ENCODE peak calls at places on chromosomes 4 and X, in eight cellular contexts. R is heart left ventricle; M is stimulated activated CD4-positive, alpha-beta T cell treated with anti-CD3 and anti-CD28 coated beads, Interleukin-15, amount 100 ng/mL, for 1 hour; X is activated T-cell treated with anti-CD3 and anti-CD28 coated beads for 48 hours; P is amniotic stem cell; H is glutamatergic neuron; Y is H54; V is GM12891. I is an unnamed sample.

GRCh38 chr4:101252721-101253120 is 94.6 kb downstream of the PPP3CA start:
- DNase-seq in V (no peak), P (no peak), R (no peak), X (no peak), H (no peak), Y (no peak), M (no peak), I (no peak)

GRCh38 chr4:38820329-38821061 is 15.9 kb upstream of the TLR1 start:
- DNase-seq in M (no peak), H (no peak), Y (no peak), V (no peak), X (no peak), R (no peak), P (no peak), I (no peak)

GRCh38 chr4:137608085-137608484 is 75.8 kb upstream of the PCDH18 start:
- DNase-seq in P (no peak), M (no peak), V (no peak), X (no peak), R (no peak), H (no peak), Y (no peak), I (no peak)

GRCh38 chrX:39137363-39137954 is 336.2 kb downstream of the MID1IP1 start:
- DNase-seq in H (no peak), M (no peak), Y (no peak), P (no peak), V (no peak), R (no peak), X (no peak), I (no peak)

GRCh38 chr4:43242611-43243010 is 350.1 kb downstream of the GRXCR1 start:
- DNase-seq in V (no peak), X (no peak), H (no peak), R (no peak), M (no peak), Y (no peak), P (no peak), I (no peak)

GRCh38 chr4:181860157-181860556 is 383.0 kb upstream of the TENM3 start:
- DNase-seq in R (no peak), X (no peak), M (no peak), P (peak; percentile 22), H (no peak), Y (no peak), V (no peak), I (no peak)

GRCh38 chr4:8279321-8280157 is 10.0 kb downstream of the HTRA3 start:
- DNase-seq in R (peak; percentile 60), P (no peak), Y (no peak), V (no peak), M (no peak), X (no peak), H (peak; percentile 17), I (no peak)

GRCh38 chr4:142817442-142817841 is 28.7 kb downstream of the INPP4B start:
- DNase-seq in X (peak; percentile 13), V (no peak), Y (peak; percentile 14), M (no peak), P (peak; percentile 77), R (no peak), H (no peak), I (peak; percentile 62)

GRCh38 chr4:26590639-26591038 is 6.8 kb downstream of the TBC1D19 start:
- DNase-seq in X (no peak), H (no peak), Y (no peak), V (no peak), P (no peak), M (no peak), R (no peak), I (peak; percentile 87)

GRCh38 chr4:187477224-187477623 is 518.3 kb upstream of the ZFP42 start:
- DNase-seq in R (no peak), Y (no peak), P (no peak), M (no peak), H (no peak), X (no peak), V (no peak), I (no peak)

GRCh38 chr4:86935499-86935832 is 655 bp downstream of the AFF1 start:
- DNase-seq in R (peak; percentile 69), V (no peak), H (peak; percentile 33), M (no peak), P (no peak), X (no peak), Y (no peak), I (no peak)

GRCh38 chrX:77455437-77455836 is 8.2 kb downstream of the FGF16 start:
- DNase-seq in Y (no peak), R (no peak), V (no peak), M (no peak), X (no peak), P (no peak), H (no peak), I (no peak)

GRCh38 chrX:70998402-70999027 is 67.6 kb upstream of the SLC7A3 start:
- DNase-seq in Y (no peak), P (no peak), R (no peak), H (no peak), X (no peak), M (no peak), V (no peak), I (peak; percentile 27)

GRCh38 chr4:15917297-15917696 is 21.2 kb downstream of the FGFBP1 start:
- DNase-seq in M (no peak), X (no peak), H (no peak), Y (no peak), V (no peak), R (no peak), P (no peak), I (no peak)

GRCh38 chr4:38967260-38968095 is 64.7 kb downstream of the TMEM156 start:
- DNase-seq in Y (no peak), R (no peak), H (no peak), P (peak; percentile 90), V (no peak), M (no peak), X (no peak), I (peak; percentile 62)

GRCh38 chrX:37871626-37872302 is 24.4 kb upstream of the DYNLT3 start:
- DNase-seq in P (peak; percentile 61), H (no peak), Y (peak; percentile 26), R (peak; percentile 48), V (no peak), X (peak; percentile 3), M (no peak), I (peak; percentile 42)

GRCh38 chrX:103343105-103343504 is 13.1 kb downstream of the TCEAL7 start:
- DNase-seq in X (no peak), P (peak; percentile 22), H (peak; percentile 25), R (no peak), V (no peak), Y (no peak), M (no peak), I (peak; percentile 50)

GRCh38 chr4:37138789-37139188 is 105.8 kb upstream of the NWD2 start:
- DNase-seq in M (no peak), V (no peak), X (no peak), Y (no peak), H (no peak), P (no peak), R (no peak), I (no peak)

GRCh38 chr4:16297003-16297402 is 70.7 kb upstream of the TAPT1 start:
- DNase-seq in R (no peak), P (no peak), Y (no peak), M (no peak), X (no peak), V (no peak), H (no peak), I (no peak)

GRCh38 chrX:153421856-153422255 is 10.6 kb downstream of the ZFP92 start:
- DNase-seq in H (no peak), M (no peak), P (no peak), X (no peak), R (no peak), Y (no peak), V (no peak), I (no peak)

GRCh38 chrX:65697915-65698796 is 30.7 kb downstream of the MSN start:
- DNase-seq in M (peak; percentile 51), P (no peak), H (no peak), X (peak; percentile 57), R (peak; percentile 69), V (no peak), Y (no peak), I (no peak)

GRCh38 chr4:37383579-37384229 is 139.2 kb downstream of the NWD2 start:
- DNase-seq in P (no peak), X (no peak), Y (peak; percentile 1), H (no peak), M (no peak), R (no peak), V (no peak), I (peak; percentile 35)

GRCh38 chr4:168848112-168848511 is 161.9 kb downstream of the CBR4 start:
- DNase-seq in P (no peak), M (no peak), R (no peak), Y (no peak), X (no peak), H (no peak), V (no peak), I (no peak)

GRCh38 chrX:27236681-27237080 is 226.5 kb downstream of the PPP4R3C start:
- DNase-seq in R (no peak), P (no peak), V (no peak), X (no peak), M (no peak), H (no peak), Y (no peak), I (no peak)

GRCh38 chrX:10904220-10904619 is 206.9 kb upstream of the HCCS start:
- DNase-seq in P (no peak), H (no peak), M (no peak), R (no peak), X (no peak), Y (no peak), V (no peak), I (no peak)

GRCh38 chr4:2689114-2689513 is 67.0 kb downstream of the TNIP2 start:
- DNase-seq in V (no peak), R (no peak), X (no peak), P (no peak), H (no peak), Y (no peak), M (no peak), I (no peak)

GRCh38 chr4:93243262-93243661 is 585.3 kb upstream of the ATOH1 start:
- DNase-seq in P (no peak), Y (no peak), V (no peak), M (no peak), H (no peak), R (no peak), X (no peak), I (no peak)

GRCh38 chr4:74675673-74676279 is 118.5 kb downstream of the BTC start:
- DNase-seq in R (no peak), X (no peak), M (no peak), V (no peak), P (peak; percentile 25), H (no peak), Y (no peak), I (peak; percentile 75)